ENCODE peak calls at places on chromosomes 16 and 17, in four cellular contexts. Q, X, L and J are unnamed samples.

GRCh38 chr16:54657709-54658102 is 273.0 kb upstream of the IRX5 start:
- DNase-seq in Q (no peak), X (no peak), L (no peak), J (no peak)

GRCh38 chr17:36544049-36544319 is 735 bp upstream of the GGNBP2 start:
- DNase-seq in Q (peak), X (peak), L (no peak), J (peak)

GRCh38 chr17:75159196-75160031 is 5.1 kb upstream of the JPT1 start:
- DNase-seq in Q (peak), X (peak), L (no peak), J (no peak)

GRCh38 chr16:65959978-65960377 is 406.5 kb upstream of the CDH5 start:
- DNase-seq in Q (peak), X (no peak), L (no peak), J (no peak)

GRCh38 chr16:57029161-57030160 is 40.1 kb downstream of the NLRC5 start:
- DNase-seq in Q (peak), X (no peak), L (no peak), J (no peak)

GRCh38 chr17:66260688-66261087 is 31.5 kb upstream of the APOH start:
- DNase-seq in Q (no peak), X (no peak), L (no peak), J (no peak)

GRCh38 chr16:84281077-84281476 is 13.6 kb upstream of the WFDC1 start:
- DNase-seq in Q (peak), X (no peak), L (no peak), J (no peak)

GRCh38 chr17:17886747-17887146 is 50.0 kb upstream of the SREBF1 start:
- DNase-seq in Q (no peak), X (no peak), L (no peak), J (no peak)

GRCh38 chr16:85084841-85085535 is 27.3 kb downstream of the CIBAR2 start:
- DNase-seq in Q (no peak), X (no peak), L (no peak), J (no peak)

GRCh38 chr17:78798695-78799559 is 16.9 kb upstream of the CYTH1 start:
- DNase-seq in Q (peak), X (peak), L (no peak), J (no peak)

GRCh38 chr17:70407501-70407900 is 238.2 kb downstream of the KCNJ2 start:
- DNase-seq in Q (peak), X (no peak), L (no peak), J (no peak)

GRCh38 chr17:43360739-43361498 is 37.9 kb upstream of the ARL4D start:
- DNase-seq in Q (peak), X (peak), L (peak), J (peak)